ENCODE peak calls at places on chromosome 7, in seven cellular contexts. P is CD8-positive, alpha-beta T cell; W is A549; V is heart left ventricle; I is Calu3; T is GM13977; F is type B pancreatic cell. M is an unnamed sample.
A peak's percentile ranks its signal among the peaks of the same experiment; 100 is the strongest.

GRCh38 chr7:108374899-108375298 is 81.3 kb downstream of the NRCAM start:
- DNase-seq in F (no peak), W (no peak), V (no peak), T (no peak), P (no peak), I (no peak), M (no peak)

GRCh38 chr7:12583181-12583580 is 12.7 kb downstream of the SCIN start:
- DNase-seq in T (no peak), V (no peak), I (no peak), F (no peak), P (no peak), W (no peak), M (no peak)

GRCh38 chr7:51269911-51270310 is 46.7 kb downstream of the COBL start:
- DNase-seq in W (no peak), I (no peak), F (no peak), P (no peak), T (no peak), V (no peak), M (no peak)

GRCh38 chr7:108972009-108972408 is 402.3 kb downstream of the DNAJB9 start:
- DNase-seq in I (no peak), P (no peak), T (no peak), F (no peak), V (no peak), W (no peak), M (no peak)

GRCh38 chr7:140045697-140046096 is 17.1 kb downstream of the PARP12 start:
- DNase-seq in W (no peak), P (no peak), V (no peak), F (no peak), I (no peak), T (no peak), M (no peak)

GRCh38 chr7:24401628-24402593 is 117.9 kb downstream of the NPY start:
- DNase-seq in T (peak; percentile 31), I (no peak), W (peak; percentile 12), F (no peak), V (no peak), P (no peak), M (no peak)

GRCh38 chr7:82091126-82091682 is 321.4 kb upstream of the HGF start:
- DNase-seq in I (no peak), W (no peak), P (no peak), F (no peak), T (no peak), V (no peak), M (no peak)

GRCh38 chr7:23759556-23760391 is 49.8 kb downstream of the STK31 start:
- DNase-seq in I (peak; percentile 56), T (no peak), P (no peak), F (no peak), V (no peak), W (no peak), M (no peak)

GRCh38 chr7:138892016-138892630 is 89.1 kb downstream of the KIAA1549 start:
- DNase-seq in I (no peak), V (no peak), T (no peak), P (no peak), F (no peak), W (no peak), M (no peak)

GRCh38 chr7:91875851-91876250 is 4.7 kb downstream of the MTERF1 start:
- DNase-seq in V (no peak), P (no peak), F (no peak), I (no peak), W (no peak), T (no peak), M (no peak)
- TF ChIP-seq CTCF in V (no peak), P (no peak), F (no peak), I (no peak), W (no peak), T (no peak), M (no peak)

DNA sequence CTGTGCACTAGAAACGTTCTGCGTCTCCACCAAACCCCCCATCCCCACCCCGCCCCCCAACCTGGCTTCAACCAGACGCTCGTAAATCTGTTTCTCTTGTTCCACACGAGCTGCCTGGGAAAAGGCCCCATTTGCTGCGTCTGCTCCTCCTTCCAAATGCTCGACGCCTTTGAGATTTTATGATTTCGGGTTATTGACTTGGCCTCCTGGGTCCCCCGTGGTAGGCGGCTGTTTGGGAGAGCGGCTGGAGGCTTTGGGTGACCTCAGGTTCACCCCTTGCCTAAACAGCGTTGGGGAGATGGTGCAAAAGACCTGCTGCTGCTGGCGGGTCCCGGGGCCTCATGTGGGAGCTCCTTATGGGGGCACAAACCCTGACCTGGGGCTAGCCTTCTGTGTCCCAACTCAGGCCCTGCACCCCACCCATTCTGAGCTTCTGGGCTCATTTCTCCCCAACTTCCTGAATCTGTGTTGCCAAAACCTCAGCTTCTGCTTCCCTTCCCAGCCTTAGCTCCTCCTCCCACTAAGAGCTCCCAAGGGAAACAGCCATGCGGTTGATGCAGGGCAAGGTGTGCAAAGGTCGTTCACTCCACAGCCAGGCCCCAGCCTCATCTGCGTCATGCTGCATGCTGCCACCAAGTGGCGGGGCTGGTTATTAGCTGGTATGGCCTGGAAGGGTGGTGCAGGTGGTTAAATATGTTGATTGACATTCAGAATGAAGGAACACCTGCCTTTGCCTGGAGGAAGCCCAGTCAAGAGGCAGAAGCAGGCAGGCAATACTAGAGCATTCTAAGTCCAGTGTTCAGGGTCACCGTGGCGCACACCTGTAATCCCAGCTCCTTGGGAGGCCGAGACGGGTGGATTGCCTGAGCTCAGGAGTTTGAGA is 49.1 kb upstream of the ELN start:
- DNase-seq in V (peak; percentile 48), F (no peak), P (no peak), W (peak; percentile 90), I (peak; percentile 83), T (peak; percentile 81), M (peak; percentile 79)
- TF ChIP-seq CTCF in V (peak; percentile 29), F (peak; percentile 48), P (no peak), W (peak; percentile 69), I (peak; percentile 47), T (peak; percentile 60), M (peak; percentile 56)

GRCh38 chr7:3673524-3673923 is 372.5 kb downstream of the SDK1 start:
- DNase-seq in F (no peak), T (no peak), V (no peak), P (peak; percentile 47), W (no peak), I (peak; percentile 66), M (no peak)
- TF ChIP-seq CTCF in F (peak; percentile 63), T (peak; percentile 26), V (no peak), P (no peak), W (peak; percentile 33), I (peak; percentile 39), M (peak; percentile 65)

GRCh38 chr7:29243777-29244655 is 49.4 kb downstream of the CHN2 start:
- DNase-seq in F (no peak), T (no peak), W (no peak), V (no peak), I (peak; percentile 27), P (peak; percentile 43), M (no peak)
- TF ChIP-seq CTCF in F (peak; percentile 18), T (no peak), W (peak; percentile 25), V (no peak), I (no peak), P (no peak), M (no peak)

GRCh38 chr7:6576024-6576866 is 1.0 kb upstream of the ZDHHC4 start:
- DNase-seq in V (peak; percentile 35), F (no peak), I (peak; percentile 22), P (no peak), T (no peak), W (no peak), M (no peak)
- TF ChIP-seq CTCF in V (no peak), F (no peak), I (no peak), P (no peak), T (peak; percentile 30), W (no peak), M (no peak)

DNA sequence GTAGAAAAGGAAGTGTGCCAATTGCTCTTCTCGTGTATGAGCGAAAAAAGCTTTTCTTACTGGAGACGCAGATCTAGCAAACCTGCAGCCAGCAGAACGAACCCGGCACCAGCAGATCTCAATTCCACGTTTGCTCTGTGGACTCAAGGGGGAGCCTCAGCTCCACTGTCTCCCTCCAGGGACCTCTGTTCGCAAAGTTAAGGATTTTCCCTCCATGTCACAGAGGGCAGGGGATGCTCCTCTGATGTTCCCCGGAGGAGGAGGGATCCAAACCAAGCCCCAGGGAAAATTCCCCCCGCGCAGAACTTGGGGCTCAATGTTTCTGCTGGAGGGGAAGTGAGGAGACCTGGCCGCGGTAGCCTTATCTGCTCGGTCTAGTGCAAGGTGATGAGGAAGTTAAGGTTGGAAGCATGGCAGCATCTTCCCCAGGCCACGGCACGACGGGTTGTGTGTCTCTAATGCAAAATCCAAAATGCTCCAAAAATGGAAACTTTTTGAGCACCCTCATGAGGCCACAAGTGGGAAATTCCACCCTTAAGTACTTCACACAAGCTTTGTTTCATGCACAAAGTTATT is 9.0 kb downstream of the IQCE start:
- DNase-seq in I (peak; percentile 30), V (peak; percentile 53), W (no peak), T (peak; percentile 35), F (no peak), P (no peak), M (no peak)
- TF ChIP-seq CTCF in I (peak; percentile 33), V (peak; percentile 69), W (peak; percentile 17), T (peak; percentile 56), F (peak; percentile 70), P (no peak), M (peak; percentile 80)